ENCODE peak calls at places on chromosomes 11 and 22, in four cellular contexts. Y is K562, S is HepG2, V is GM12878. D is an unnamed sample.
A peak's percentile ranks its signal among the peaks of the same experiment; 100 is the strongest.

GRCh38 chr11:2269601-2270321 is 627 bp downstream of the ASCL2 start:
- DNase-seq in S (no peak), Y (peak; percentile 43), V (no peak), D (no peak)

GRCh38 chr22:28123989-28124766 is 205.1 kb upstream of the PITPNB start:
- DNase-seq in S (no peak), V (no peak), Y (no peak), D (no peak)

GRCh38 chr11:59754494-59754858 is 700 bp upstream of the STX3 start:
- DNase-seq in S (no peak), Y (peak; percentile 33), V (no peak), D (peak; percentile 26)

GRCh38 chr11:18599739-18600230 is at the start of gene MISFA:
- DNase-seq in S (no peak), V (no peak), Y (no peak), D (no peak)

GRCh38 chr11:2737876-2738275 is 38.1 kb upstream of the KCNQ1OT1 start:
- DNase-seq in Y (peak; percentile 62), S (no peak), V (no peak), D (no peak)

GRCh38 chr11:70547821-70548670 is 149.7 kb downstream of the CTTN start:
- DNase-seq in V (no peak), Y (no peak), S (no peak), D (no peak)

GRCh38 chr11:73971175-73971719 is 11.4 kb downstream of the UCP2 start:
- DNase-seq in V (no peak), Y (no peak), S (no peak), D (no peak)

GRCh38 chr11:132158091-132158490 is 787.7 kb downstream of the NTM start:
- DNase-seq in V (no peak), Y (no peak), S (no peak), D (peak; percentile 21)

GRCh38 chr11:8293171-8293570 is 29.5 kb upstream of the LMO1 start:
- DNase-seq in V (no peak), Y (no peak), S (no peak), D (no peak)

GRCh38 chr11:65872555-65873279 is at the start of gene EFEMP2:
- DNase-seq in Y (no peak), S (no peak), V (no peak), D (no peak)

GRCh38 chr11:32884770-32885384 is 7.7 kb upstream of the QSER1 start:
- DNase-seq in V (no peak), Y (no peak), S (no peak), D (no peak)

GRCh38 chr11:119169272-119169719 is 771 bp downstream of the NLRX1 start:
- DNase-seq in V (no peak), Y (no peak), S (peak; percentile 37), D (peak; percentile 49)

GRCh38 chr11:117960406-117960805 is 25.8 kb upstream of the IL10RA start:
- DNase-seq in V (no peak), Y (no peak), S (no peak), D (no peak)

GRCh38 chr11:115408036-115408911 is 95.9 kb downstream of the CADM1 start:
- DNase-seq in S (no peak), V (no peak), Y (no peak), D (no peak)

GRCh38 chr11:7892751-7893356 is 38.2 kb downstream of the OR10A6 start:
- DNase-seq in V (no peak), Y (peak; percentile 53), S (peak; percentile 36), D (peak; percentile 63)

GRCh38 chr22:49152146-49152929 is 675.3 kb downstream of the BRD1 start:
- DNase-seq in S (no peak), V (no peak), Y (no peak), D (no peak)

GRCh38 chr11:88414385-88414861 is 76.9 kb upstream of the CTSC start:
- DNase-seq in Y (peak; percentile 31), V (no peak), S (no peak), D (peak; percentile 14)

GRCh38 chr11:34343153-34343552 is 14.7 kb downstream of the ABTB2 start:
- DNase-seq in V (no peak), Y (no peak), S (no peak), D (no peak)

GRCh38 chr11:114678125-114679036 is at the start of gene NXPE2:
- DNase-seq in V (no peak), S (no peak), Y (no peak), D (no peak)

GRCh38 chr22:28299760-28300159 is 379.9 kb downstream of the TTC28 start:
- DNase-seq in V (no peak), Y (no peak), S (no peak), D (no peak)

GRCh38 chr11:69563946-69564780 is 76.8 kb upstream of the CCND1 start:
- DNase-seq in Y (no peak), S (peak; percentile 22), V (no peak), D (no peak)

GRCh38 chr11:19117760-19118097 is 761 bp downstream of the ZDHHC13 start:
- DNase-seq in Y (no peak), S (no peak), V (no peak), D (no peak)

GRCh38 chr11:11916981-11917399 is 75.2 kb downstream of the USP47 start:
- DNase-seq in S (peak; percentile 2), V (no peak), Y (no peak), D (no peak)

GRCh38 chr11:11502303-11502828 is 119.4 kb downstream of the GALNT18 start:
- DNase-seq in S (no peak), V (no peak), Y (no peak), D (no peak)

GRCh38 chr11:14972581-14973490 is 685 bp upstream of the CALCA start:
- DNase-seq in S (no peak), Y (no peak), V (no peak), D (no peak)

GRCh38 chr11:83427943-83428342 is 141.8 kb upstream of the CCDC90B start:
- DNase-seq in S (no peak), V (no peak), Y (no peak), D (no peak)

GRCh38 chr22:31692186-31692886 is 30.3 kb upstream of the PISD start:
- DNase-seq in Y (no peak), S (no peak), V (no peak), D (no peak)

GRCh38 chr11:776459-777287 is 614 bp downstream of the GATD1 start:
- DNase-seq in V (no peak), S (no peak), Y (peak; percentile 79), D (peak; percentile 58)

GRCh38 chr11:11036185-11037161 is 178.6 kb upstream of the ZBED5 start:
- DNase-seq in Y (peak; percentile 40), S (peak; percentile 64), V (no peak), D (peak; percentile 57)

GRCh38 chr11:124783002-124783401 is 17.2 kb downstream of the MSANTD2 start:
- DNase-seq in S (no peak), V (no peak), Y (no peak), D (no peak)

GRCh38 chr11:196786-197731 is 4.2 kb downstream of the SCGB1C1 start:
- DNase-seq in V (no peak), S (no peak), Y (no peak), D (no peak)

GRCh38 chr11:120710354-120711187 is 199.0 kb downstream of the GRIK4 start:
- DNase-seq in S (peak; percentile 89), V (no peak), Y (no peak), D (no peak)

GRCh38 chr11:3674189-3674588 is 3.0 kb upstream of the CHRNA10 start:
- DNase-seq in S (peak; percentile 5), V (no peak), Y (peak; percentile 5), D (no peak)

GRCh38 chr11:111730871-111731591 is 35.2 kb downstream of the PPP2R1B start:
- DNase-seq in S (no peak), Y (no peak), V (no peak), D (peak; percentile 38)

GRCh38 chr11:72556433-72556832 is 117.8 kb downstream of the PDE2A start:
- DNase-seq in V (no peak), Y (no peak), S (no peak), D (no peak)

GRCh38 chr11:106021181-106021966 is 666 bp downstream of the MSANTD4 start:
- DNase-seq in Y (no peak), V (no peak), S (peak; percentile 10), D (no peak)
- TF ChIP-seq FOXK2 in Y (no peak), V (no peak), S (no peak), D (no peak)

GRCh38 chr11:110564676-110565343 is 135.1 kb downstream of the FDX1 start:
- DNase-seq in V (no peak), Y (no peak), S (no peak), D (no peak)

GRCh38 chr11:110571286-110571685 is 141.0 kb downstream of the ARHGAP20 start:
- DNase-seq in Y (no peak), S (no peak), V (no peak), D (no peak)

GRCh38 chr11:110565690-110566336 is 136.1 kb downstream of the FDX1 start:
- DNase-seq in V (no peak), Y (no peak), S (no peak), D (no peak)

GRCh38 chr11:110566577-110566976 is 136.8 kb downstream of the FDX1 start:
- DNase-seq in Y (no peak), V (no peak), S (no peak), D (no peak)

DNA sequence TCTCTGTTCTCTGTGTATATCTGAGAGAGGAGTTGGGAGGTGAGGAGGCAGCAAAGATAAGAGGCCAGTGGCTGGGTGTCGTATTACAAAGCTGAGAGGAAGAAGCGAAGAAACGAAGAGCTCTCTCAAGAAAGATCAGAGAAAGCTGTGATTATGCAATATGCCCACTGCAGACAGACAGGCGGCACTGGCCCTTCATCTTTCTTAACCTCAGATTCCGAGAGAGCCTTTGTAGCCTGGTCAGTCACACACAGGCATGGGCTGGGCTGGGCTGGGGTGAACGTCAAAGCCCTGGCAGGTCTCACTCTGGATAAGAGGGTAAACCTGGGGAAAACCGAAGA is 135.6 kb downstream of the FDX1 start:
- DNase-seq in S (peak; percentile 18), V (no peak), Y (peak; percentile 57), D (peak; percentile 31)
- TF ChIP-seq BHLHE40 in S (no peak), V (no peak), Y (no peak), D (no peak)

GRCh38 chr11:36251716-36252307 is 37.4 kb downstream of the COMMD9 start:
- DNase-seq in S (no peak), Y (no peak), V (no peak), D (no peak)

GRCh38 chr11:36254739-36255138 is 34.5 kb downstream of the COMMD9 start:
- DNase-seq in S (no peak), V (no peak), Y (no peak), D (no peak)

GRCh38 chr11:36253238-36253637 is 36.0 kb downstream of the COMMD9 start:
- DNase-seq in Y (no peak), S (no peak), V (no peak), D (no peak)

GRCh38 chr11:36247493-36247892 is 41.7 kb downstream of the COMMD9 start:
- DNase-seq in S (no peak), V (no peak), Y (no peak), D (no peak)

GRCh38 chr11:36249271-36249670 is 40.0 kb downstream of the COMMD9 start:
- DNase-seq in Y (no peak), S (no peak), V (no peak), D (no peak)
- TF ChIP-seq FOXK2 in Y (no peak), S (no peak), V (no peak), D (no peak)

GRCh38 chr11:45771194-45771941 is 33.6 kb upstream of the SLC35C1 start:
- DNase-seq in Y (peak; percentile 65), V (no peak), S (peak; percentile 23), D (peak; percentile 75)
- TF ChIP-seq BHLHE40 in Y (peak; percentile 85), V (peak; percentile 78), S (peak; percentile 70), D (no peak)

DNA sequence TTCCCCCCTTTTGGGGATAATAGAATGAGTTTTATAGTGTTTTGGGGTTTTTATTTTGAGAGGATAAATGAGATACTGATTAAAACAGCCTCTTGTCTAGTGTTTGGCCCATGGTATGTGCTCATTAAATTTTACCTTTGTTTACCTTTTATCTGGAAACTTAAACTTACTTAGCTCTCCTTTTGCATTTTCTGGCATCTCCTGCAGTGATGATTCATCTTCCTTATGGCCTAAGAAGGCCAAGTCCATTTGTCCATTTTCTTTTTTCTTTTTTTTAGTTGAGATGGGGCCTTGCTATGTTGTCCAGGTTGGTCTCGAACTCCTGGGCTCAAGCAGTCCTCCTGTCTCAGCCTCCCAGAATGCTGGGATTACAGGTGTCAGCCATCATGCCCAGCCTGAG is 156.3 kb downstream of the COMMD9 start:
- DNase-seq in V (no peak), Y (no peak), S (no peak), D (no peak)
- TF ChIP-seq FOXK2 in V (no peak), Y (no peak), S (no peak), D (no peak)

D was measured in HEK293T.